ENCODE peak calls at places on chromosomes 16 and 17, in ten cellular contexts. U is OCI-LY7; X is MG63; O is transverse colon; I is CD4-positive, CD25-positive, alpha-beta regulatory T cell; N is right atrium auricular region; P is skeletal muscle cell; A is dorsolateral prefrontal cortex; D is lower lobe of right lung; F is AG09309. S is an unnamed sample.

GRCh38 chr16:89490386-89491237 is at the start of gene ANKRD11:
- DNase-seq in U (peak; percentile 100), P (peak; percentile 99), O (peak; percentile 99), D (peak; percentile 100), X (peak; percentile 98), F (peak; percentile 99), I (peak; percentile 100), A (peak; percentile 99), N (peak; percentile 100), S (peak; percentile 99)

GRCh38 chr16:67562918-67563707 is 787 bp downstream of the CTCF start:
- DNase-seq in A (peak; percentile 44), O (peak; percentile 62), F (no peak), X (peak; percentile 29), P (no peak), N (no peak), U (peak; percentile 87), I (peak; percentile 72), D (peak; percentile 78), S (no peak)

GRCh38 chr17:8789743-8790142 is 9.4 kb downstream of the MFSD6L start:
- DNase-seq in X (no peak), A (no peak), N (no peak), D (no peak), P (no peak), I (no peak), O (no peak), U (no peak), F (no peak), S (no peak)

GRCh38 chr17:48134912-48135480 is 27.4 kb downstream of the SNX11 start:
- DNase-seq in N (no peak), O (no peak), P (no peak), X (no peak), U (peak; percentile 24), I (no peak), D (no peak), A (no peak), F (no peak), S (no peak)

GRCh38 chr16:24010440-24011089 is 174.8 kb downstream of the PRKCB start:
- DNase-seq in P (peak; percentile 6), N (peak; percentile 74), D (peak; percentile 84), F (peak; percentile 5), O (peak; percentile 85), I (peak; percentile 90), U (peak; percentile 91), A (peak; percentile 75), X (peak; percentile 34), S (peak; percentile 84)

GRCh38 chr16:83458612-83459011 is 349.2 kb upstream of the HSBP1 start:
- DNase-seq in I (no peak), D (no peak), F (peak; percentile 67), O (no peak), P (peak; percentile 48), A (no peak), U (no peak), N (no peak), X (peak; percentile 15), S (no peak)

GRCh38 chr16:31404353-31405064 is 11.4 kb downstream of the ITGAD start:
- DNase-seq in F (no peak), P (no peak), N (no peak), D (no peak), U (no peak), A (no peak), O (no peak), X (peak; percentile 89), I (no peak), S (no peak)

GRCh38 chr17:55710829-55711496 is 11.7 kb downstream of the TMEM100 start:
- DNase-seq in D (no peak), A (no peak), X (no peak), F (no peak), P (no peak), I (no peak), N (no peak), U (no peak), O (no peak), S (no peak)

GRCh38 chr16:5446623-5447240 is 349.1 kb upstream of the EEF2KMT start:
- DNase-seq in A (no peak), P (no peak), O (no peak), F (no peak), U (no peak), X (no peak), N (no peak), I (no peak), D (no peak), S (no peak)

DNA sequence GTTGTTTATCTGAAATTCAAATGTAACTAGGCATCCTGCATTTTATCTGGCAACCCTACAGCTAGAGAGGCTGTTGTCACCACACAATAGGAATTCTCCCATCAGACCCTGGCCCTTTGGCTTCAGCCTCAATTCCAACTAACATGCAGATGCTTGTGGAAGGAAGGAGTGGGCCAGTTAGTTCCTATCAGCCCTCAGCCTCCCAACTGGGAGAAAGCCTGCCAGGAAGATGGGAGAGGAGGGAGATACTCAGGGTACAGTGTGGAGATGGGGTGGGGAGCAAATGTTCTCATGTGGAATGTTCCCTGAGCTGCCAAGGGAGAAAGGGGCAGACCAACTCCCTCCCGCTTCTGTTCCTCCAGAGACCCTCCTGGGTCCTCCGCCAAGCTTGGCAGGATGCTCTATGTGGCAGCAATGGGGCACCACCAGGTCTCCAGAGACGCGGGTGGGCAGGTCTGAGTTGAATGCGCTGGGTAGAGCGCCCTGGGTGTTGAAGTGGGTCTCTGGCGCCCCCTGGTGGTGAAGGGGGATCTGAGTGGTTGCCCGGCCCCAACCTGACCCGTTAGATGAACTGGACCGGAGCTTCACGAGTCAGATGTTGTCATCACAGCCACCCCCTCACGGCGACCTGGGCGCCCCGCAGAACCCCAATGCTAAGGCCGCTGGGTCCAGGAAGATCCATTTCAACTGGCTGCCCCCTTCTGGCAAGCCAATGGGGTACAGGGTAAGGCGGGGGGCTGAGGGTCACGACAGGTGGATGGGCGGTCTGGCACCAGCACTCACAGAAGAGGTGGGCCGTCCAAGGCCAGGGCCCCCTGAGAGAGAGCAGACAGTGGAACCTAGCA is 15.2 kb downstream of the GALK1 start:
- DNase-seq in X (peak; percentile 72), D (peak; percentile 92), A (peak; percentile 94), P (no peak), I (peak; percentile 80), N (peak; percentile 91), F (no peak), O (peak; percentile 89), U (peak; percentile 92), S (peak; percentile 55)
- H3K4me3 ChIP-seq in X (no peak overlapping the region), D (no peak overlapping the region), A (peak overlapping the region; percentile 8), P (no peak overlapping the region), I (no peak overlapping the region), N (no peak overlapping the region), F (no peak overlapping the region), O (no peak overlapping the region), U (no peak overlapping the region), S (peak overlapping the region; percentile 7)

GRCh38 chr16:11670171-11671131 is 2.2 kb downstream of the SNN start:
- DNase-seq in U (no peak), N (no peak), D (no peak), I (peak; percentile 80), O (no peak), F (no peak), P (no peak), X (no peak), A (no peak), S (no peak)
- H3K4me3 ChIP-seq in U (peak overlapping the region; percentile 87), N (no peak overlapping the region), D (peak overlapping the region; percentile 86), I (peak overlapping the region; percentile 77), O (peak overlapping the region; percentile 91), F (no peak overlapping the region), P (no peak overlapping the region), X (no peak overlapping the region), A (peak overlapping the region; percentile 92), S (no peak overlapping the region)

DNA sequence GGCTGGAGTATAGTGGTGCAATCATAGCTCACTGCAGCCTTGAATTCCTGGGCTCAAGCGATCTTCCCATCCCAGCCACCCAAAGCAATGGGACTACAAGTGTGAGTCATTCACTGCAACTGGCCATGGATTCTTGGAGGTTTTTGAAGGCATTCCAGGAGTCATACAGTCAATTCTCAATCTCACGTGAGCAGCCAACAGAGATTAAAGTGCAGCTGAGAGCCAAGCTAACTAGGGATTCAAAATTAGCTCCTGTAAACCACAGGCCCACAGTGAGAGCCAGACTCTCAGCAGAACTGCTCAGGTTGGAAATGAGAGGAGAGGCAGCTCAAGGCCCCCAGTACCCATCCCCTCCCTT is 30.2 kb downstream of the XPO6 start:
- DNase-seq in F (peak; percentile 79), P (peak; percentile 75), A (no peak), D (no peak), O (no peak), U (no peak), X (peak; percentile 85), I (no peak), N (no peak), S (no peak)
- H3K4me3 ChIP-seq in F (no peak overlapping the region), P (no peak overlapping the region), A (no peak overlapping the region), D (no peak overlapping the region), O (no peak overlapping the region), U (no peak overlapping the region), X (no peak overlapping the region), I (peak overlapping the region; percentile 27), N (no peak overlapping the region), S (no peak overlapping the region)

GRCh38 chr17:43405861-43406260 is 7.1 kb downstream of the ARL4D start:
- DNase-seq in F (no peak), O (no peak), A (no peak), U (no peak), I (no peak), D (no peak), N (no peak), X (no peak), P (no peak), S (no peak)

GRCh38 chr17:43410557-43411368 is 12.0 kb downstream of the ARL4D start:
- DNase-seq in A (no peak), U (no peak), I (no peak), P (no peak), F (no peak), O (no peak), X (peak; percentile 60), N (no peak), D (no peak), S (no peak)

GRCh38 chr17:43403846-43404245 is 5.1 kb downstream of the ARL4D start:
- DNase-seq in A (no peak), I (no peak), F (no peak), X (no peak), D (no peak), P (no peak), O (no peak), U (no peak), N (no peak), S (no peak)

GRCh38 chr17:43409131-43409530 is 10.3 kb downstream of the ARL4D start:
- DNase-seq in I (no peak), O (no peak), P (no peak), D (no peak), F (no peak), U (no peak), A (no peak), X (no peak), N (no peak), S (no peak)

DNA sequence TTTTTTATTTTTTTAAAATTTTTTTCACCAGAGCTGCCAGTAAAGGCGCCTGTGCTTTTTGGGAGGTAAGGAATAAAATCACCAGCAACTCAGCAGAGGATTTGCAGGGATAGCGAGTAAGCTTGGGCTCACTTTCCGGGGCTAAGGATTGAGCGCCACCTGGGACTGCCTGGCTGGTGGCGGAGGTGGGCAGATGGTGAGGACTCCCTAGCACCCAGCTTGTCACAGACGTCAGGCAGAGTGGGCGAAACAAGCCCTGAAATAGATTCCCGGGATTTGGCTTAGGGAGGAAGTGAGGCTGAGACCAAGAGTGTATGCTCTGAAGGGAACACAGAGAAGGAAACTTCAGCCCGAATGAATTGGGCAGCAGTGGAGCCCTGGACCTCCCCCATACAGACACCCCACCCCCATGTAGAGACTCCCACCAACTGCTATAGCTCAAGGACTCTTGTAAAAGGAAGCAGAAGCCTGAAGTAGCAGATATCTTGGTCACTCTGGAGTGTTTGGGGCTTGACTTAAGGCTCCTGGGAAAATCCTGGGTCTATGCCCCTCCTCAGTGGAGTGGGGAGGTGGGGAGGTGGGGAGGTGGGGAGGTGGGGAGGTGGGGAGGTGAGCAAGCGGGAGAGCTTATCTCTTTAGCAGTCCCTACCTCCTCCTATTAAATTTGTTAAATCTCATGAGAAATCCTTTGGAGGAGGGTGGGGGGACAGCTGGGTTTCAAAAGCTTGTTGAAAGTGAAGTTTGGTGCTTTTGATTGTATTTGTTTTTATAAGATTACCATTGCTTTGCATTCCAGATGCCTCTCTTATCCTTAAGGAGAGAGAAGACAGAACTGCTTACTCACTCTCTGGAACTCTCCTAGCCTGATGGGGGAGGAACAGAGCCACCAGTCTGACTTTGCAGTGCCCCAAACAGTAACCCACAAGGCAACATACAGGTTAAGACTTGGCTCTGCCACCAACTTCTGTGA is 8.2 kb downstream of the ARL4D start:
- DNase-seq in N (no peak), A (no peak), O (no peak), D (no peak), I (no peak), X (peak; percentile 56), P (no peak), F (no peak), U (no peak), S (no peak)
- H3K4me3 ChIP-seq in N (no peak overlapping the region), A (no peak overlapping the region), O (no peak overlapping the region), D (no peak overlapping the region), I (no peak overlapping the region), X (no peak overlapping the region), P (no peak overlapping the region), F (no peak overlapping the region), U (no peak overlapping the region), S (no peak overlapping the region)

S was measured in Jurkat, Clone E6-1.